ENCODE peak calls at places on chromosomes 11 and 22, in seven cellular contexts. Y, Z, Q, E, W, S and L are unnamed samples.

GRCh38 chr22:44384563-44384940 is 71.8 kb upstream of the SHISAL1 start:
- DNase-seq in Q (no peak), E (no peak), W (no peak), Y (no peak), Z (no peak), S (no peak), L (no peak)

GRCh38 chr11:44608654-44609027 is 43.2 kb downstream of the CD82 start:
- DNase-seq in W (no peak), Z (peak; percentile 47), Y (no peak), S (no peak), E (no peak), Q (no peak), L (no peak)

GRCh38 chr11:68038718-68039525 is at the start of gene TCIRG1:
- DNase-seq in Q (peak; percentile 65), Z (peak; percentile 34), Y (peak; percentile 38), W (peak; percentile 87), S (peak; percentile 45), E (peak; percentile 35), L (no peak)

GRCh38 chr11:106091480-106092123 is 14.1 kb downstream of the AASDHPPT start:
- DNase-seq in W (no peak), S (peak; percentile 10), Z (no peak), Y (no peak), Q (peak; percentile 43), E (no peak), L (no peak)

GRCh38 chr11:25927391-25927790 is 404.5 kb upstream of the ANO3 start:
- DNase-seq in Y (no peak), W (no peak), Z (no peak), S (no peak), Q (no peak), E (peak; percentile 57), L (no peak)

GRCh38 chr11:76823481-76824028 is 37.2 kb upstream of the ACER3 start:
- DNase-seq in Z (no peak), Q (peak; percentile 70), E (no peak), W (peak; percentile 30), Y (no peak), S (peak; percentile 72), L (no peak)

GRCh38 chr22:45082795-45083194 is 73.0 kb upstream of the PHF21B start:
- DNase-seq in S (no peak), Q (no peak), E (no peak), W (no peak), Z (no peak), Y (no peak), L (no peak)

GRCh38 chr11:13140028-13140870 is 131.1 kb downstream of the RASSF10 start:
- DNase-seq in S (no peak), Y (no peak), W (no peak), Z (peak; percentile 85), Q (peak; percentile 98), E (no peak), L (no peak)

GRCh38 chr11:130611791-130612251 is 163.4 kb downstream of the ADAMTS15 start:
- DNase-seq in Y (no peak), Z (no peak), S (no peak), E (no peak), W (no peak), Q (peak; percentile 91), L (no peak)

GRCh38 chr11:120714448-120714847 is 202.9 kb downstream of the GRIK4 start:
- DNase-seq in W (no peak), E (no peak), Q (peak; percentile 61), Z (no peak), Y (no peak), S (no peak), L (no peak)

GRCh38 chr11:71774603-71775222 is 58.3 kb upstream of the DEFB108B start:
- DNase-seq in Q (no peak), Y (no peak), Z (no peak), E (no peak), W (no peak), S (no peak), L (no peak)

GRCh38 chr11:28679795-28680194 is 571.6 kb downstream of the METTL15 start:
- DNase-seq in E (no peak), Z (no peak), S (peak; percentile 85), Q (no peak), Y (no peak), W (no peak), L (no peak)

GRCh38 chr11:57778318-57779037 is 16.9 kb downstream of the CTNND1 start:
- DNase-seq in W (no peak), E (peak; percentile 87), Y (no peak), S (peak; percentile 95), Q (peak; percentile 92), Z (peak; percentile 90), L (no peak)